ENCODE peak calls at places on chromosomes 1 and 21, in four cellular contexts. F, C, R and S are unnamed samples.

GRCh38 chr21:34129971-34130597 is 56.7 kb downstream of the MRPS6 start:
- DNase-seq in F (no peak), C (peak; percentile 21), R (no peak), S (no peak)

GRCh38 chr1:84689514-84690396 is 506 bp downstream of the SSX2IP start:
- DNase-seq in F (no peak), C (peak; percentile 49), R (peak; percentile 65), S (no peak)

GRCh38 chr1:24828887-24829192 is 83.6 kb downstream of the CLIC4 start:
- DNase-seq in F (no peak), C (no peak), R (no peak), S (no peak)

GRCh38 chr1:18111605-18112297 is 4.2 kb downstream of the IGSF21 start:
- DNase-seq in F (no peak), C (no peak), R (no peak), S (no peak)

GRCh38 chr1:94713472-94714141 is 106.5 kb upstream of the SLC44A3 start:
- DNase-seq in F (peak; percentile 88), C (peak; percentile 96), R (peak; percentile 72), S (peak; percentile 85)

GRCh38 chr1:998051-998821 is 1.7 kb downstream of the HES4 start:
- DNase-seq in F (no peak), C (no peak), R (no peak), S (no peak)

GRCh38 chr1:71464016-71464415 is 383.2 kb upstream of the ZRANB2 start:
- DNase-seq in F (peak; percentile 7), C (peak; percentile 9), R (no peak), S (no peak)

GRCh38 chr1:37795340-37796110 is 1.9 kb downstream of the MANEAL start:
- DNase-seq in F (no peak), C (peak; percentile 44), R (peak; percentile 45), S (no peak)

GRCh38 chr1:203223012-203223775 is 6.3 kb downstream of the CHIT1 start:
- DNase-seq in F (no peak), C (no peak), R (no peak), S (no peak)

GRCh38 chr1:209849388-209849787 is 21.6 kb downstream of the UTP25 start:
- DNase-seq in F (no peak), C (no peak), R (no peak), S (no peak)

GRCh38 chr1:119291611-119292206 is 76.9 kb upstream of the HAO2 start:
- DNase-seq in F (no peak), C (no peak), R (no peak), S (no peak)

GRCh38 chr1:159188375-159188788 is 16.3 kb upstream of the ACKR1 start:
- DNase-seq in F (no peak), C (peak; percentile 10), R (no peak), S (no peak)

GRCh38 chr1:91582431-91582921 is 81.8 kb downstream of the CDC7 start:
- DNase-seq in F (peak; percentile 87), C (peak; percentile 92), R (peak; percentile 92), S (peak; percentile 91)

GRCh38 chr1:48750089-48750488 is 26.6 kb downstream of the BEND5 start:
- DNase-seq in F (no peak), C (no peak), R (no peak), S (no peak)

GRCh38 chr21:38306833-38307232 is 50.0 kb downstream of the KCNJ15 start:
- DNase-seq in F (peak; percentile 94), C (peak; percentile 99), R (no peak), S (no peak)

GRCh38 chr1:103106426-103107321 is 1.6 kb downstream of the COL11A1 start:
- DNase-seq in F (no peak), C (peak; percentile 46), R (peak; percentile 71), S (peak; percentile 18)

GRCh38 chr1:57835620-57836019 is 411.8 kb upstream of the DAB1 start:
- DNase-seq in F (no peak), C (no peak), R (no peak), S (no peak)

GRCh38 chr21:38806942-38807284 is 1.2 kb downstream of the ETS2 start:
- DNase-seq in F (no peak), C (no peak), R (peak; percentile 27), S (no peak)

GRCh38 chr1:205069371-205070125 is 14.7 kb downstream of the TMEM81 start:
- DNase-seq in F (no peak), C (no peak), R (no peak), S (no peak)

GRCh38 chr1:119220980-119221379 is 80.5 kb upstream of the WARS2 start:
- DNase-seq in F (peak; percentile 79), C (no peak), R (no peak), S (no peak)

GRCh38 chr1:55707196-55707595 is 492.0 kb upstream of the USP24 start:
- DNase-seq in F (no peak), C (no peak), R (no peak), S (no peak)

GRCh38 chr1:158564608-158565007 is 5.8 kb downstream of the OR6P1 start:
- DNase-seq in F (no peak), C (no peak), R (no peak), S (no peak)

GRCh38 chr1:117366982-117367768 is at the start of gene MAN1A2:
- DNase-seq in F (no peak), C (peak; percentile 72), R (peak; percentile 68), S (no peak)

GRCh38 chr1:239387304-239388231 is 1.2 kb downstream of the CHRM3 start:
- DNase-seq in F (no peak), C (no peak), R (no peak), S (no peak)

GRCh38 chr1:77796695-77797405 is 17.4 kb downstream of the MIGA1 start:
- DNase-seq in F (no peak), C (no peak), R (no peak), S (no peak)

GRCh38 chr1:8600336-8600735 is 217.1 kb downstream of the RERE start:
- DNase-seq in F (no peak), C (no peak), R (no peak), S (no peak)

GRCh38 chr1:168698453-168698852 is 30.6 kb downstream of the DPT start:
- DNase-seq in F (no peak), C (no peak), R (no peak), S (no peak)

GRCh38 chr1:7375781-7376660 is 395.1 kb upstream of the VAMP3 start:
- DNase-seq in F (no peak), C (no peak), R (no peak), S (no peak)

GRCh38 chr1:21299007-21299406 is 8.7 kb upstream of the ECE1 start:
- DNase-seq in F (no peak), C (no peak), R (peak; percentile 54), S (no peak)

GRCh38 chr1:219495737-219496408 is 117.0 kb downstream of the ZC3H11B start:
- DNase-seq in F (no peak), C (no peak), R (no peak), S (no peak)

GRCh38 chr1:4596486-4596885 is 57.9 kb upstream of the AJAP1 start:
- DNase-seq in F (no peak), C (no peak), R (no peak), S (no peak)

GRCh38 chr1:147745271-147745670 is 15.1 kb downstream of the GJA5 start:
- DNase-seq in F (no peak), C (no peak), R (no peak), S (no peak)

GRCh38 chr1:183315987-183316758 is 102.0 kb downstream of the NMNAT2 start:
- DNase-seq in F (no peak), C (no peak), R (peak; percentile 19), S (no peak)